ENCODE peak calls at places on chromosomes 1 and 21, in seven cellular contexts. D, J, S, O, A, L and H are unnamed samples.

GRCh38 chr1:62229932-62230331 is 35.3 kb downstream of the L1TD1 start:
- DNase-seq in D (peak; percentile 27), J (no peak), S (no peak), O (no peak), A (no peak), L (no peak), H (no peak)

GRCh38 chr1:19664453-19665043 is at the start of gene HTR6:
- DNase-seq in D (peak; percentile 37), J (no peak), S (no peak), O (no peak), A (no peak), L (no peak), H (no peak)

GRCh38 chr1:112881742-112882127 is 74.3 kb downstream of the SLC16A1 start:
- DNase-seq in D (no peak), J (no peak), S (no peak), O (no peak), A (no peak), L (no peak), H (no peak)

GRCh38 chr1:108590947-108591346 is 31.0 kb downstream of the EEIG2 start:
- DNase-seq in D (no peak), J (no peak), S (no peak), O (no peak), A (no peak), L (peak; percentile 37), H (no peak)

GRCh38 chr1:60068393-60069045 is 5.1 kb downstream of the C1orf87 start:
- DNase-seq in D (no peak), J (no peak), S (no peak), O (no peak), A (no peak), L (no peak), H (no peak)

GRCh38 chr1:30420519-30421050 is 302.8 kb downstream of the MATN1 start:
- DNase-seq in D (no peak), J (no peak), S (no peak), O (no peak), A (no peak), L (no peak), H (peak; percentile 4)

GRCh38 chr1:228276901-228277490 is 69.2 kb downstream of the OBSCN start:
- DNase-seq in D (no peak), J (no peak), S (no peak), O (no peak), A (no peak), L (no peak), H (peak; percentile 34)

GRCh38 chr1:4778056-4778455 is 123.6 kb downstream of the AJAP1 start:
- DNase-seq in D (peak; percentile 18), J (peak; percentile 46), S (no peak), O (peak; percentile 52), A (no peak), L (no peak), H (no peak)

GRCh38 chr1:108049083-108049819 is 84.3 kb upstream of the VAV3 start:
- DNase-seq in D (peak; percentile 27), J (peak; percentile 36), S (no peak), O (peak; percentile 41), A (no peak), L (no peak), H (peak; percentile 68)

GRCh38 chr1:207030522-207031009 is 2.0 kb downstream of the C1orf116 start:
- DNase-seq in D (no peak), J (no peak), S (no peak), O (no peak), A (no peak), L (no peak), H (no peak)

GRCh38 chr1:94661431-94661830 is 119.9 kb upstream of the F3 start:
- DNase-seq in D (no peak), J (no peak), S (no peak), O (no peak), A (no peak), L (no peak), H (no peak)

GRCh38 chr1:47433037-47433421 is 4.8 kb upstream of the FOXD2 start:
- DNase-seq in D (no peak), J (no peak), S (no peak), O (no peak), A (no peak), L (no peak), H (no peak)

GRCh38 chr1:181951213-181951612 is 110.3 kb downstream of the ZNF648 start:
- DNase-seq in D (no peak), J (no peak), S (no peak), O (no peak), A (no peak), L (no peak), H (no peak)

GRCh38 chr1:171441278-171441677 is 44.1 kb upstream of the PRRC2C start:
- DNase-seq in D (no peak), J (no peak), S (no peak), O (no peak), A (no peak), L (peak; percentile 66), H (no peak)

GRCh38 chr1:3473381-3473844 is 18.9 kb downstream of the ARHGEF16 start:
- DNase-seq in D (no peak), J (no peak), S (no peak), O (no peak), A (no peak), L (peak; percentile 85), H (no peak)

GRCh38 chr1:85200367-85200869 is 398 bp downstream of the SYDE2 start:
- DNase-seq in D (peak; percentile 62), J (no peak), S (no peak), O (peak; percentile 73), A (no peak), L (peak; percentile 16), H (peak; percentile 50)

GRCh38 chr21:35963920-35964451 is 96.3 kb downstream of the SETD4 start:
- DNase-seq in D (no peak), J (no peak), S (no peak), O (peak; percentile 4), A (no peak), L (no peak), H (no peak)

GRCh38 chr1:218557731-218558130 is 212.6 kb downstream of the TGFB2 start:
- DNase-seq in D (peak; percentile 42), J (no peak), S (no peak), O (no peak), A (no peak), L (no peak), H (peak; percentile 29)

GRCh38 chr1:234730542-234731370 is 120.8 kb upstream of the IRF2BP2 start:
- DNase-seq in D (no peak), J (peak; percentile 65), S (no peak), O (no peak), A (no peak), L (no peak), H (no peak)

GRCh38 chr1:14338509-14338908 is 260.0 kb upstream of the KAZN start:
- DNase-seq in D (no peak), J (no peak), S (no peak), O (no peak), A (no peak), L (no peak), H (no peak)

GRCh38 chr1:180234369-180235076 is 4.5 kb downstream of the LHX4 start:
- DNase-seq in D (peak; percentile 45), J (no peak), S (no peak), O (peak; percentile 87), A (no peak), L (no peak), H (peak; percentile 80)

GRCh38 chr1:173646656-173647055 is 11.5 kb downstream of the TEX50 start:
- DNase-seq in D (no peak), J (no peak), S (no peak), O (no peak), A (no peak), L (no peak), H (no peak)

GRCh38 chr1:232149302-232150201 is 480.4 kb downstream of the SIPA1L2 start:
- DNase-seq in D (no peak), J (no peak), S (no peak), O (no peak), A (no peak), L (peak; percentile 46), H (no peak)

GRCh38 chr1:214453109-214453722 is 98.2 kb downstream of the PTPN14 start:
- DNase-seq in D (no peak), J (no peak), S (no peak), O (no peak), A (no peak), L (no peak), H (no peak)

GRCh38 chr1:112544011-112544688 is 35.4 kb downstream of the WNT2B start:
- DNase-seq in D (no peak), J (no peak), S (no peak), O (no peak), A (no peak), L (peak; percentile 79), H (no peak)

GRCh38 chr1:183180634-183181056 is 5.4 kb upstream of the LAMC2 start:
- DNase-seq in D (peak; percentile 12), J (no peak), S (no peak), O (no peak), A (peak; percentile 13), L (peak; percentile 55), H (no peak)

GRCh38 chr1:183185941-183186490 is at the start of gene LAMC2:
- DNase-seq in D (peak; percentile 62), J (no peak), S (no peak), O (peak; percentile 75), A (no peak), L (peak; percentile 98), H (peak; percentile 86)

GRCh38 chr1:183175631-183176030 is 10.4 kb upstream of the LAMC2 start:
- DNase-seq in D (no peak), J (no peak), S (no peak), O (no peak), A (no peak), L (no peak), H (no peak)

GRCh38 chr1:183178490-183178889 is 7.6 kb upstream of the LAMC2 start:
- DNase-seq in D (no peak), J (no peak), S (no peak), O (no peak), A (no peak), L (no peak), H (no peak)

GRCh38 chr1:183180213-183180612 is 5.9 kb upstream of the LAMC2 start:
- DNase-seq in D (peak; percentile 19), J (no peak), S (no peak), O (no peak), A (peak; percentile 25), L (no peak), H (no peak)
- H3K27ac ChIP-seq in D (peak overlapping the region; percentile 88), J (no peak overlapping the region), S (peak overlapping the region; percentile 5), O (no peak overlapping the region), A (peak overlapping the region; percentile 78), L (peak overlapping the region; percentile 62), H (no peak overlapping the region)

GRCh38 chr1:10101929-10102328 is 69.2 kb downstream of the UBE4B start:
- DNase-seq in D (no peak), J (no peak), S (no peak), O (no peak), A (no peak), L (no peak), H (no peak)
- TF ChIP-seq CTCF in D (peak; percentile 6), J (peak; percentile 29), S (no peak), O (no peak), A (no peak), L (no peak), H (peak; percentile 35)

DNA sequence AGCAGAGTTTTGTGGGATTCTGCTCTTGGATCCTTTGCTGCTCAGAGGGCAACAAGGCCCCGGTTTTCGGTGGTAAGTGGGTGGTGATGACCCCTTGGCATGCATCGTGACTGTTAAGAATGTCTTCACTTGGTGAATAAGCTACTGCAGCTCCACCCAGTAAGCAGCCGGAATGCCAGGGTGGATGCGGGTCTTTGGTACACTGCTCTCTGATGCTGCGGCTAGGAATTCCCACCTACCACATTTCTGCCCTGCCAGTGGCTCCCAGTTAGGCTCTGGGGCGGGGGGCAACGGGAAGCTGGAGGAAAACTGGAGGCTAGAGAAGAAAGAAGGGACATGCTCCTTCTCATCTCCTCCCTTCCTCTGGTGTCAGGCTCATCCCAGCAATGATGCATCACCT is 180.4 kb upstream of the GALNT2 start:
- DNase-seq in D (no peak), J (no peak), S (no peak), O (no peak), A (no peak), L (no peak), H (no peak)
- H3K27ac ChIP-seq in D (no peak overlapping the region), J (no peak overlapping the region), S (no peak overlapping the region), O (no peak overlapping the region), A (no peak overlapping the region), L (no peak overlapping the region), H (no peak overlapping the region)

GRCh38 chr1:156052862-156053769 is 482 bp downstream of the UBQLN4 start:
- DNase-seq in D (peak; percentile 84), J (peak; percentile 78), S (no peak), O (peak; percentile 94), A (peak; percentile 9), L (peak; percentile 77), H (peak; percentile 86)
- TF ChIP-seq CTCF in D (peak; percentile 31), J (peak; percentile 54), S (no peak), O (peak; percentile 55), A (no peak), L (no peak), H (peak; percentile 56)